ENCODE peak calls at places on chromosomes 13 and 19, in seven cellular contexts. O is naive thymus-derived CD4-positive, alpha-beta T cell; A is NCI-H146; E is stimulated activated CD8-positive, alpha-beta memory T cell treated with anti-CD3 and anti-CD28 coated beads, Interleukin-7, amount 100 ng/mL, for 1 hour; M is psoas muscle; L is mammary epithelial cell; U is activated CD4-positive, alpha-beta T cell treated with anti-CD3 and anti-CD28 coated beads, Interleukin-2, amount 50 U/mL, for 1 hour. N is an unnamed sample.

GRCh38 chr19:343451-343931 is 1.1 kb downstream of the MIER2 start:
- DNase-seq in A (no peak), U (no peak), E (no peak), M (no peak), L (peak), O (no peak), N (no peak)

GRCh38 chr19:49802836-49803528 is 10.1 kb downstream of the FUZ start:
- DNase-seq in E (no peak), A (no peak), O (no peak), U (no peak), M (no peak), L (no peak), N (no peak)

GRCh38 chr13:110382229-110382628 is 75.1 kb downstream of the COL4A2 start:
- DNase-seq in E (no peak), U (no peak), A (no peak), M (no peak), O (no peak), L (peak), N (no peak)

GRCh38 chr13:95128045-95128643 is 173.1 kb downstream of the ABCC4 start:
- DNase-seq in A (peak), L (no peak), M (no peak), U (no peak), O (no peak), E (no peak), N (no peak)

GRCh38 chr19:9847087-9847671 is 12.1 kb downstream of the PIN1 start:
- DNase-seq in M (peak), E (no peak), L (peak), A (no peak), O (no peak), U (peak), N (peak)

GRCh38 chr19:13964776-13965175 is 12.5 kb downstream of the DCAF15 start:
- DNase-seq in M (no peak), A (no peak), L (no peak), E (no peak), U (no peak), O (no peak), N (no peak)

GRCh38 chr19:18647807-18648206 is 11.0 kb downstream of the KLHL26 start:
- DNase-seq in O (no peak), U (no peak), L (no peak), E (no peak), M (no peak), A (no peak), N (no peak)

GRCh38 chr19:33734913-33735312 is 61.8 kb upstream of the KCTD15 start:
- DNase-seq in L (no peak), M (no peak), O (no peak), A (no peak), U (no peak), E (no peak), N (peak)

GRCh38 chr13:23915308-23915707 is 18.0 kb upstream of the C1QTNF9B start:
- DNase-seq in A (peak), O (no peak), L (no peak), M (no peak), E (no peak), U (no peak), N (no peak)

GRCh38 chr19:51978882-51979281 is 7.8 kb downstream of the ZNF350 start:
- DNase-seq in O (no peak), E (no peak), A (no peak), U (no peak), M (no peak), L (no peak), N (no peak)

GRCh38 chr13:99442273-99442895 is 58.9 kb upstream of the TM9SF2 start:
- DNase-seq in M (no peak), L (peak), E (no peak), O (no peak), U (peak), A (peak), N (peak)

GRCh38 chr13:80442613-80443012 is 101.7 kb upstream of the SPRY2 start:
- DNase-seq in U (no peak), O (no peak), A (no peak), L (no peak), M (no peak), E (no peak), N (no peak)

GRCh38 chr13:93344048-93344447 is 117.4 kb downstream of the GPC6 start:
- DNase-seq in L (no peak), E (no peak), O (no peak), M (no peak), A (peak), U (no peak), N (no peak)

GRCh38 chr13:29887030-29887557 is 36.7 kb upstream of the UBL3 start:
- DNase-seq in O (no peak), A (no peak), L (no peak), E (no peak), U (no peak), M (no peak), N (no peak)

GRCh38 chr13:30133554-30133912 is 173.8 kb downstream of the KATNAL1 start:
- DNase-seq in O (no peak), L (no peak), A (peak), M (no peak), U (no peak), E (no peak), N (peak)

GRCh38 chr13:45768668-45769067 is 66.5 kb downstream of the CBY2 start:
- DNase-seq in A (no peak), L (no peak), U (no peak), O (no peak), M (no peak), E (no peak), N (no peak)

GRCh38 chr13:113774177-113775107 is 15.4 kb downstream of the TMEM255B start:
- DNase-seq in M (no peak), O (no peak), U (no peak), A (no peak), L (peak), E (no peak), N (peak)

GRCh38 chr19:48543121-48543710 is 8.8 kb upstream of the SULT2B1 start:
- DNase-seq in A (no peak), E (no peak), L (peak), U (no peak), O (no peak), M (peak), N (no peak)

GRCh38 chr19:2986951-2987491 is 9.7 kb downstream of the TLE6 start:
- DNase-seq in U (no peak), A (peak), O (no peak), M (no peak), L (no peak), E (no peak), N (no peak)

GRCh38 chr19:50659318-50660082 is 10.3 kb downstream of the C19orf81 start:
- DNase-seq in O (no peak), U (no peak), A (no peak), L (no peak), E (no peak), M (no peak), N (no peak)

GRCh38 chr13:111252449-111253124 is 67.9 kb upstream of the TEX29 start:
- DNase-seq in L (no peak), M (no peak), A (no peak), E (no peak), O (no peak), U (no peak), N (no peak)

GRCh38 chr19:32357720-32358119 is 12.3 kb downstream of the ZNF507 start:
- DNase-seq in M (no peak), A (no peak), L (no peak), U (no peak), O (no peak), E (no peak), N (no peak)

GRCh38 chr13:57437587-57437986 is 194.0 kb upstream of the PCDH17 start:
- DNase-seq in U (no peak), O (no peak), E (no peak), A (no peak), M (no peak), L (no peak), N (no peak)

GRCh38 chr13:50529154-50529882 is 314.2 kb downstream of the DLEU7 start:
- DNase-seq in O (no peak), L (peak), U (no peak), M (peak), A (peak), E (no peak), N (peak)

GRCh38 chr19:43777163-43777700 is 3.5 kb downstream of the KCNN4 start:
- DNase-seq in E (no peak), O (no peak), L (peak), A (no peak), M (peak), U (peak), N (no peak)

GRCh38 chr13:111337206-111337605 is 16.8 kb downstream of the TEX29 start:
- DNase-seq in A (no peak), M (no peak), L (peak), O (no peak), E (no peak), U (no peak), N (no peak)

N was measured in Peyer's patch.